ENCODE peak calls at places on chromosomes 11 and 22, in eight cellular contexts. U, K, A, Q, B, Z, O and G are unnamed samples.

GRCh38 chr11:95307310-95307709 is 76.3 kb upstream of the SESN3 start:
- DNase-seq in K (no peak), Q (no peak), B (no peak), A (no peak), Z (no peak), U (no peak), O (no peak), G (no peak)

GRCh38 chr11:20011294-20011951 is 148.9 kb downstream of the DBX1 start:
- DNase-seq in K (no peak), A (no peak), B (no peak), Z (no peak), U (no peak), Q (peak), O (no peak), G (no peak)

GRCh38 chr11:124762624-124763155 is 600 bp upstream of the ESAM start:
- DNase-seq in K (no peak), Z (no peak), A (no peak), O (no peak), U (no peak), Q (no peak), B (no peak), G (no peak)

GRCh38 chr11:102476812-102477211 is 24.2 kb upstream of the TMEM123 start:
- DNase-seq in A (no peak), K (no peak), Z (no peak), U (no peak), Q (peak), O (no peak), B (peak), G (peak)

GRCh38 chr22:47625531-47626427 is 863.3 kb downstream of the TBC1D22A start:
- DNase-seq in B (no peak), Q (no peak), U (no peak), Z (no peak), K (no peak), A (no peak), O (no peak), G (peak)

GRCh38 chr11:57899378-57899777 is 124.3 kb upstream of the OR9Q1 start:
- DNase-seq in Z (no peak), K (no peak), Q (no peak), B (no peak), A (no peak), U (no peak), O (no peak), G (no peak)

GRCh38 chr22:23270212-23270733 is 90.0 kb downstream of the BCR start:
- DNase-seq in U (no peak), Z (no peak), Q (no peak), K (no peak), B (no peak), O (no peak), A (no peak), G (no peak)

GRCh38 chr11:8928981-8929615 is 3.6 kb downstream of the C11orf16 start:
- DNase-seq in Z (no peak), A (no peak), Q (no peak), K (peak), B (no peak), O (no peak), U (no peak), G (no peak)

GRCh38 chr11:108069947-108070346 is 51.4 kb upstream of the ACAT1 start:
- DNase-seq in K (peak), Z (no peak), A (no peak), Q (no peak), U (no peak), O (no peak), B (no peak), G (no peak)

GRCh38 chr22:46738961-46739870 is 1.2 kb upstream of the CERK start:
- DNase-seq in Q (no peak), U (no peak), A (no peak), K (no peak), B (no peak), O (peak), Z (no peak), G (no peak)

GRCh38 chr11:17985517-17985916 is 27.3 kb downstream of the SERGEF start:
- DNase-seq in B (no peak), U (no peak), O (no peak), K (no peak), Q (no peak), A (no peak), Z (peak), G (no peak)

GRCh38 chr11:15692739-15693138 is 578.0 kb downstream of the INSC start:
- DNase-seq in B (no peak), Q (no peak), U (no peak), A (no peak), O (no peak), K (no peak), Z (no peak), G (no peak)

GRCh38 chr11:26490546-26490945 is 81.5 kb downstream of the MUC15 start:
- DNase-seq in Z (no peak), K (no peak), O (no peak), Q (no peak), U (no peak), B (no peak), A (no peak), G (no peak)

GRCh38 chr22:37187891-37188761 is at the start of gene C1QTNF6:
- DNase-seq in K (no peak), A (no peak), Z (peak), Q (no peak), B (no peak), O (no peak), U (peak), G (no peak)

GRCh38 chr22:38572065-38572464 is 2.1 kb upstream of the DMC1 start:
- DNase-seq in Q (peak), B (peak), A (peak), O (no peak), Z (peak), K (no peak), U (no peak), G (peak)

GRCh38 chr11:35600439-35600838 is 17.8 kb upstream of the FJX1 start:
- DNase-seq in K (no peak), U (no peak), B (no peak), O (no peak), A (no peak), Z (no peak), Q (no peak), G (no peak)

GRCh38 chr22:38305481-38306448 is 11.5 kb downstream of the CSNK1E start:
- DNase-seq in Z (no peak), U (no peak), O (no peak), A (no peak), K (no peak), B (no peak), Q (no peak), G (no peak)

GRCh38 chr11:61540528-61540927 is 32.0 kb downstream of the LRRC10B start:
- DNase-seq in Q (no peak), Z (no peak), B (no peak), O (no peak), U (no peak), A (no peak), K (no peak), G (no peak)

GRCh38 chr22:40797427-40797826 is 21.7 kb downstream of the SLC25A17 start:
- DNase-seq in B (no peak), Z (no peak), Q (no peak), A (no peak), U (no peak), K (no peak), O (no peak), G (no peak)

GRCh38 chr22:29225422-29226090 is 19.9 kb downstream of the EMID1 start:
- DNase-seq in A (no peak), Q (peak), K (no peak), B (no peak), U (peak), Z (no peak), O (no peak), G (peak)

GRCh38 chr11:35135222-35135621 is 3.7 kb upstream of the CD44 start:
- DNase-seq in K (no peak), Q (no peak), B (no peak), Z (no peak), O (no peak), U (no peak), A (no peak), G (no peak)

GRCh38 chr11:64810271-64810890 is at the start of gene MEN1:
- DNase-seq in O (peak), Z (peak), K (peak), Q (peak), U (peak), A (peak), B (peak), G (peak)

GRCh38 chr11:86999859-87000753 is 37.6 kb upstream of the TMEM135 start:
- DNase-seq in B (peak), A (no peak), U (no peak), O (no peak), K (no peak), Z (no peak), Q (peak), G (peak)

GRCh38 chr11:13183094-13183825 is 94.3 kb upstream of the BMAL1 start:
- DNase-seq in U (no peak), B (no peak), K (peak), Q (no peak), O (no peak), A (no peak), Z (peak), G (no peak)

GRCh38 chr11:12829131-12829530 is 154.9 kb downstream of the TEAD1 start:
- DNase-seq in U (no peak), B (no peak), K (no peak), Q (no peak), O (no peak), A (no peak), Z (no peak), G (no peak)

GRCh38 chr11:103395612-103396011 is 286.4 kb downstream of the DYNC2H1 start:
- DNase-seq in U (no peak), Q (no peak), O (no peak), K (peak), B (no peak), Z (peak), A (no peak), G (no peak)

GRCh38 chr11:71505001-71505400 is 22.1 kb upstream of the KRTAP5-7 start:
- DNase-seq in B (no peak), K (no peak), U (no peak), O (no peak), A (no peak), Q (no peak), Z (no peak), G (no peak)